ENCODE peak calls at places on chromosomes 5 and 9, in five cellular contexts. K, I, U, W and M are unnamed samples.

GRCh38 chr5:143533978-143534763 is 130.7 kb upstream of the NR3C1 start:
- DNase-seq in K (peak; percentile 51), I (no peak), U (no peak), W (no peak), M (no peak)

GRCh38 chr9:1296331-1296730 is 246.2 kb downstream of the DMRT2 start:
- DNase-seq in K (no peak), I (no peak), U (no peak), W (no peak), M (no peak)

GRCh38 chr9:116978155-116978554 is 291.1 kb downstream of the TRIM32 start:
- DNase-seq in K (no peak), I (no peak), U (no peak), W (no peak), M (no peak)

GRCh38 chr5:81989204-81989603 is 17.4 kb downstream of the ATG10 start:
- DNase-seq in K (no peak), I (no peak), U (no peak), W (no peak), M (no peak)

GRCh38 chr9:64061013-64061627 is 1223.9 kb downstream of the FOXD4L5 start:
- DNase-seq in K (no peak), I (no peak), U (no peak), W (no peak), M (no peak)

GRCh38 chr9:125494555-125494920 is 212.5 kb downstream of the MAPKAP1 start:
- DNase-seq in K (no peak), I (peak; percentile 28), U (no peak), W (no peak), M (no peak)

GRCh38 chr5:166596043-166596442 is 1695.4 kb upstream of the WWC1 start:
- DNase-seq in K (no peak), I (no peak), U (no peak), W (no peak), M (no peak)

GRCh38 chr9:123218831-123219230 is 49.6 kb downstream of the STRBP start:
- DNase-seq in K (no peak), I (no peak), U (no peak), W (no peak), M (no peak)

GRCh38 chr5:177425196-177425800 is 1.2 kb upstream of the GRK6 start:
- DNase-seq in K (peak; percentile 53), I (no peak), U (no peak), W (no peak), M (no peak)

GRCh38 chr9:129761901-129762359 is 9.1 kb upstream of the PTGES start:
- DNase-seq in K (no peak), I (peak; percentile 92), U (no peak), W (no peak), M (no peak)

GRCh38 chr9:23537192-23538059 is 288.6 kb downstream of the ELAVL2 start:
- DNase-seq in K (no peak), I (no peak), U (no peak), W (no peak), M (no peak)

GRCh38 chr5:71695069-71695468 is 24.0 kb upstream of the CARTPT start:
- DNase-seq in K (no peak), I (no peak), U (no peak), W (no peak), M (no peak)

GRCh38 chr5:1651250-1651649 is 127.5 kb upstream of the LPCAT1 start:
- DNase-seq in K (no peak), I (no peak), U (no peak), W (no peak), M (no peak)

GRCh38 chr5:148507644-148508043 is 123.9 kb downstream of the FBXO38 start:
- DNase-seq in K (no peak), I (no peak), U (no peak), W (no peak), M (no peak)

GRCh38 chr5:114238771-114239313 is 123.0 kb upstream of the KCNN2 start:
- DNase-seq in K (no peak), I (peak; percentile 15), U (no peak), W (no peak), M (no peak)

GRCh38 chr5:133406632-133407276 is 205.6 kb downstream of the FSTL4 start:
- DNase-seq in K (no peak), I (no peak), U (no peak), W (no peak), M (no peak)

GRCh38 chr9:37694355-37694754 is 43.6 kb downstream of the FRMPD1 start:
- DNase-seq in K (no peak), I (no peak), U (no peak), W (no peak), M (no peak)

GRCh38 chr9:120876842-120877240 is at the start of gene PHF19:
- DNase-seq in K (peak; percentile 52), I (peak; percentile 20), U (peak; percentile 49), W (no peak), M (peak; percentile 57)

GRCh38 chr9:119868694-119869093 is 499.5 kb upstream of the BRINP1 start:
- DNase-seq in K (no peak), I (no peak), U (peak; percentile 61), W (no peak), M (no peak)

GRCh38 chr9:131257266-131258025 is 18.9 kb downstream of the FAM78A start:
- DNase-seq in K (peak; percentile 19), I (no peak), U (no peak), W (no peak), M (no peak)

GRCh38 chr9:37910271-37910670 is 6.3 kb upstream of the SLC25A51 start:
- DNase-seq in K (no peak), I (no peak), U (no peak), W (no peak), M (no peak)

GRCh38 chr5:150022163-150022540 is 21.6 kb downstream of the HMGXB3 start:
- DNase-seq in K (no peak), I (peak; percentile 92), U (no peak), W (no peak), M (no peak)

GRCh38 chr9:120966005-120966369 is 39.4 kb upstream of the TRAF1 start:
- DNase-seq in K (no peak), I (no peak), U (no peak), W (no peak), M (no peak)

GRCh38 chr5:112234000-112234399 is 185.1 kb downstream of the EPB41L4A start:
- DNase-seq in K (no peak), I (no peak), U (no peak), W (no peak), M (no peak)

GRCh38 chr5:112232651-112233050 is 186.4 kb downstream of the EPB41L4A start:
- DNase-seq in K (no peak), I (no peak), U (no peak), W (no peak), M (no peak)

GRCh38 chr5:112240011-112240410 is 179.1 kb downstream of the EPB41L4A start:
- DNase-seq in K (no peak), I (no peak), U (no peak), W (no peak), M (no peak)

GRCh38 chr5:112237456-112237855 is 181.6 kb downstream of the EPB41L4A start:
- DNase-seq in K (no peak), I (no peak), U (no peak), W (no peak), M (no peak)

GRCh38 chr5:112238473-112238872 is 180.6 kb downstream of the EPB41L4A start:
- DNase-seq in K (no peak), I (no peak), U (no peak), W (no peak), M (no peak)
- TF ChIP-seq CTCF in K (no peak), I (no peak), U (no peak), W (no peak), M (peak; percentile 39)

DNA sequence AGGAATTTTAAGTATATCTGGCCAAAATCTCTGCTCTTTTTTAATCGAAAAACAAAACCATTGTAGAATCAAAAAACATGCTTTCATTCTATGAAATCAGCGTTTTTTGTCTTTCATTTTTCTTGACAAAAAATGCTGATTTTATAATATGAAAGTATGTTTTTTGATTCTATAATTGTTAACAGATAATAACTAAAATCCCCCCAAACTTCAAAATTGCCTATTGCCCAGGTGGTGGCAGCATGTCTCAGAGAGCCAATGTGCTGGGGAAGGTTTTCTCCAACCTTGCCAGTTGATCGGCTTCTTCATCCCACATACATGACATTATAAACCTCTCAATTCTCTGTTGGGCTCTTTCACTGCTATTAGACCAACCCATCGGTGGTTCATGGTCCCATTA is 5.1 kb upstream of the SMIM15 start:
- DNase-seq in K (no peak), I (peak; percentile 55), U (no peak), W (peak; percentile 53), M (peak; percentile 38)
- TF ChIP-seq CTCF in K (no peak), I (peak; percentile 48), U (peak; percentile 33), W (peak; percentile 31), M (peak; percentile 50)

GRCh38 chr5:77768978-77769377 is 7.2 kb downstream of the TBCA start:
- DNase-seq in K (no peak), I (peak; percentile 58), U (no peak), W (no peak), M (no peak)
- TF ChIP-seq CTCF in K (no peak), I (no peak), U (no peak), W (no peak), M (no peak)

GRCh38 chr5:25544652-25545249 is 900.0 kb upstream of the CDH10 start:
- DNase-seq in K (no peak), I (no peak), U (no peak), W (no peak), M (no peak)
- TF ChIP-seq CTCF in K (peak; percentile 14), I (peak; percentile 14), U (peak; percentile 43), W (peak; percentile 43), M (peak; percentile 28)

DNA sequence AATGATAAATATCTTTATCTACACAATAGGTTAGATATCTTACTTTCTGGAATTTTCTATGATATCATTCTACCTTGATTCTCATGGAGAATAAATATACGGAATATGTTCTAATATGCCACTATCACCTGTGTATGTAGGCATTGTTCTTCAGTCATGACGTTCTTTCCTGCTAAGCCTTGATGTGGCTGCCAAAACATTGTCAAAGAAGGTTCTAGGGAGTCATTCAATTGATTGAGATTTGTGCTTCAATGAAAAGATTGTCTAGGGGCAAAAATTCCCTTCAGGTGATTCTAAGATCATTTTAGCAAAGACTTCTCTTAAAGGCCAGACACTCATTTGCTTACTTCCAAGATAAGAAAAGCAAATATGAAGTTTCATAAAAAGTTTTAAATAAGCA is 118.1 kb downstream of the MAT2B start:
- DNase-seq in K (no peak), I (no peak), U (no peak), W (no peak), M (no peak)
- TF ChIP-seq CTCF in K (no peak), I (no peak), U (no peak), W (no peak), M (no peak)